ENCODE peak calls at places on chromosomes 7 and 10, in seven cellular contexts. M, K, P, V, S, Z and W are unnamed samples. For H3K4me1, the result is how much of the 10 kb centered on the place peaks cover.

GRCh38 chr10:21953585-21954057 is 49.9 kb downstream of the DNAJC1 start:
- DNase-seq in P (no peak), Z (peak), S (no peak), K (no peak), M (peak), V (no peak), W (no peak)

GRCh38 chr7:37669818-37670217 is 13.7 kb upstream of the GPR141 start:
- DNase-seq in V (no peak), M (no peak), P (no peak), K (no peak), Z (no peak), S (no peak), W (no peak)

GRCh38 chr7:3154881-3155494 is 111.3 kb upstream of the CARD11 start:
- DNase-seq in P (peak), V (no peak), M (peak), Z (peak), S (peak), K (no peak), W (peak)

GRCh38 chr7:4774804-4775280 is 581 bp upstream of the AP5Z1 start:
- DNase-seq in K (peak), P (no peak), V (no peak), S (no peak), Z (peak), M (peak), W (no peak)

GRCh38 chr7:50584793-50585399 is 19.7 kb upstream of the DDC start:
- DNase-seq in V (no peak), P (peak), S (no peak), M (no peak), K (peak), Z (no peak), W (no peak)

GRCh38 chr7:158803226-158803944 is 25.9 kb downstream of the ESYT2 start:
- DNase-seq in V (no peak), Z (no peak), K (no peak), S (no peak), M (no peak), P (no peak), W (no peak)

GRCh38 chr7:132516042-132516840 is 60.0 kb downstream of the PLXNA4 start:
- DNase-seq in K (no peak), P (no peak), S (no peak), M (no peak), Z (peak), V (no peak), W (no peak)

GRCh38 chr10:90846746-90847145 is 11.1 kb downstream of the HTR7 start:
- DNase-seq in M (no peak), S (no peak), Z (no peak), V (no peak), P (no peak), K (no peak), W (no peak)

GRCh38 chr7:140992422-140992821 is 22.3 kb downstream of the MRPS33 start:
- DNase-seq in Z (peak), S (no peak), M (no peak), V (no peak), P (no peak), K (no peak), W (no peak)

GRCh38 chr10:34731885-34732701 is 83.0 kb downstream of the PARD3 start:
- DNase-seq in P (no peak), Z (no peak), M (no peak), V (no peak), K (no peak), S (no peak), W (no peak)

GRCh38 chr7:119783799-119784198 is 489.2 kb upstream of the KCND2 start:
- DNase-seq in V (no peak), P (no peak), M (peak), S (no peak), K (no peak), Z (no peak), W (no peak)

GRCh38 chr10:97034301-97034700 is 151.5 kb downstream of the SLIT1 start:
- DNase-seq in Z (no peak), M (no peak), V (no peak), S (peak), K (no peak), P (no peak), W (no peak)

GRCh38 chr10:47260505-47261111 is 39.4 kb upstream of the GDF10 start:
- DNase-seq in K (peak), S (no peak), P (no peak), M (peak), Z (no peak), V (no peak), W (peak)

GRCh38 chr7:31114593-31115343 is 62.7 kb downstream of the ADCYAP1R1 start:
- DNase-seq in S (no peak), K (no peak), V (no peak), M (no peak), P (no peak), Z (no peak), W (no peak)

GRCh38 chr7:145624618-145625017 is 492.0 kb upstream of the CNTNAP2 start:
- DNase-seq in Z (no peak), P (no peak), M (no peak), S (no peak), K (no peak), V (no peak), W (no peak)

GRCh38 chr7:100051611-100052010 is 2.0 kb downstream of the ZSCAN21 start:
- DNase-seq in M (no peak), K (no peak), Z (peak), P (no peak), S (no peak), V (no peak), W (no peak)

GRCh38 chr7:33550363-33550762 is 355.0 kb upstream of the BMPER start:
- DNase-seq in P (no peak), V (no peak), K (no peak), S (no peak), M (no peak), Z (no peak), W (no peak)

GRCh38 chr10:126187399-126187798 is 200.9 kb downstream of the ADAM12 start:
- DNase-seq in P (no peak), V (no peak), M (no peak), K (no peak), S (no peak), Z (no peak), W (no peak)

GRCh38 chr10:33211123-33211878 is 123.2 kb downstream of the NRP1 start:
- DNase-seq in V (no peak), K (no peak), S (peak), P (no peak), Z (no peak), M (no peak), W (no peak)

GRCh38 chr7:68800316-68800715 is 798.0 kb upstream of the AUTS2 start:
- DNase-seq in K (no peak), M (no peak), V (no peak), P (no peak), S (no peak), Z (no peak), W (no peak)

GRCh38 chr7:18393465-18394118 is 102.0 kb upstream of the HDAC9 start:
- DNase-seq in Z (no peak), M (no peak), V (no peak), P (no peak), S (no peak), K (no peak), W (no peak)

GRCh38 chr10:112801004-112801403 is 149.0 kb upstream of the TCF7L2 start:
- DNase-seq in S (no peak), M (peak), P (no peak), K (no peak), Z (no peak), V (no peak), W (no peak)

GRCh38 chr10:121362026-121362425 is 236.2 kb downstream of the FGFR2 start:
- DNase-seq in Z (no peak), P (peak), K (peak), M (no peak), S (no peak), V (no peak), W (no peak)

GRCh38 chr10:99941942-99942835 is 67.6 kb downstream of the DNMBP start:
- DNase-seq in Z (no peak), M (no peak), S (no peak), P (no peak), V (no peak), K (no peak), W (no peak)

GRCh38 chr7:115004121-115004520 is 82.2 kb downstream of the MDFIC start:
- DNase-seq in M (no peak), K (no peak), S (no peak), P (no peak), V (no peak), Z (no peak), W (no peak)

GRCh38 chr10:126227762-126228134 is 160.5 kb downstream of the ADAM12 start:
- DNase-seq in S (no peak), K (no peak), Z (no peak), P (no peak), V (no peak), M (no peak), W (no peak)

GRCh38 chr7:2355079-2356008 is 717 bp downstream of the EIF3B start:
- DNase-seq in K (no peak), S (no peak), M (peak), Z (no peak), P (no peak), V (no peak), W (peak)

GRCh38 chr10:110215286-110215685 is 7.9 kb downstream of the MXI1 start:
- DNase-seq in V (no peak), P (no peak), Z (no peak), M (no peak), K (no peak), S (no peak), W (no peak)

GRCh38 chr10:34880817-34881216 is 65.7 kb upstream of the PARD3 start:
- DNase-seq in S (no peak), P (no peak), M (no peak), Z (no peak), V (no peak), K (no peak), W (no peak)

GRCh38 chr7:50092579-50093411 is at the start of gene ZPBP:
- DNase-seq in P (peak), Z (peak), S (no peak), V (no peak), M (peak), K (no peak), W (no peak)

GRCh38 chr10:100186253-100186780 is 488 bp upstream of the ERLIN1 start:
- DNase-seq in V (no peak), Z (no peak), P (peak), M (peak), K (no peak), S (peak), W (peak)

GRCh38 chr7:94434031-94434430 is 39.3 kb downstream of the COL1A2 start:
- DNase-seq in M (no peak), K (no peak), S (no peak), V (no peak), P (no peak), Z (no peak), W (no peak)

GRCh38 chr7:136194843-136195242 is 217.7 kb upstream of the MTPN start:
- DNase-seq in M (no peak), P (no peak), K (no peak), S (no peak), Z (no peak), V (no peak), W (no peak)
- TF ChIP-seq POLR2AphosphoS5 in M (no peak), P (no peak), K (no peak), S (no peak), Z (no peak), V (no peak), W (no peak)

DNA sequence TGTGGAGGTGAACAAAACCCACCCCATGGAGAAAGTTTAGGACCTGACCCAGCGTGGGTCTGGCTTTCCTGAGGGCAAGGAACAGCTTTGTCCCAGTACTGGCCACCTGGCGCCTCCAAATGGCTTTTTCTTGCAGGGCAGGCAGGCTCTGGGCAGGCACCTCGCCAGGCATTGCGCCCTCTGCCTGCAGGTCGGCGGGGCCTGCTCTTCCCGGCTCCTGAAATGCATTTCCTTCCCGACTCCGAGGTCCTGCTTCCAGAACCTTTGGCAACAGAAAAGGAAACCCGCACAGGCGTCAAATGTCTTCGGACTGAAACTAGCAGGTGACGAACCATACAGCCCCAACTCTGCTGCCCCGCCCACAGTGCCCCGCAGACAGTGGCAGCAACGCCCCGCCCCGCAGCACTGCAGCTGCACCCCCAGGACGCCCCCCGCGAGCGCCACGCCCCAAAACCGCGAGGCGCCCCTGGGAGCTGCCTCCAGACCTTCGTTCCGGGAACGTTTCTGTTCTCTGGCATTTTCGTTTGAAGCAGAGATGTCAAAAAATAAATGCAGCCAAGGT is 65.5 kb downstream of the C10orf143 start:
- DNase-seq in V (no peak), Z (no peak), M (peak), K (no peak), P (no peak), S (no peak), W (no peak)
- TF ChIP-seq CTCF in V (no peak), Z (peak), M (peak), K (no peak), P (no peak), S (no peak), W (no peak)

DNA sequence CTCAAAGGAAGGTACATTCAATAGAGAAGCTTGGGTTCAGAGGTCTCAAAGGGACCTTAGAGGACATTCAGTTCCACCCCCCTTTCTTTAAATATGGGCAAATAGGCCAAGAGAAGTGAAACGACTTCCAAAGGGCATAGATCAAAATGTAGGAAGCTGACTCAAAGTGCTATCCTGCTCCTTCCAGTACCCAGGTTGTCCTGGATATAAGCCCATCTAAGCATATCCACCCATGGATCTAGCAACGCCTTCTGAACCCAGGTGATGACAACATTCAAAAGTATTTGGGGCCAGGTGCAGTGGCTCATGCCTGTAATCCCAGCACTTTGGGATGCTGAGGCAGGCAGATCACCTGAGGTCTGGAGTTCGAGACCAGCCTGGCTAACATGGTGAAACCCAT is 5.3 kb downstream of the ATXN7L1 start:
- DNase-seq in Z (no peak), M (no peak), K (no peak), V (no peak), P (no peak), S (no peak), W (no peak)
- H3K4me1 ChIP-seq in Z (under half), M (under half), K (under half), V (under half), P (under half), S (under half), W (under half)

GRCh38 chr10:17023386-17024298 is 106.0 kb downstream of the CUBN start:
- DNase-seq in K (peak), M (peak), P (no peak), V (peak), S (peak), Z (peak), W (peak)

GRCh38 chr10:17022898-17023297 is 106.7 kb downstream of the CUBN start:
- DNase-seq in M (no peak), V (no peak), Z (no peak), P (no peak), S (no peak), K (no peak), W (no peak)

GRCh38 chr10:17024461-17024860 is 105.2 kb downstream of the CUBN start:
- DNase-seq in M (no peak), S (no peak), V (no peak), P (no peak), Z (no peak), K (no peak), W (no peak)

GRCh38 chr10:17026686-17027485 is 102.7 kb downstream of the CUBN start:
- DNase-seq in M (no peak), K (no peak), V (no peak), S (no peak), Z (no peak), P (no peak), W (no peak)

DNA sequence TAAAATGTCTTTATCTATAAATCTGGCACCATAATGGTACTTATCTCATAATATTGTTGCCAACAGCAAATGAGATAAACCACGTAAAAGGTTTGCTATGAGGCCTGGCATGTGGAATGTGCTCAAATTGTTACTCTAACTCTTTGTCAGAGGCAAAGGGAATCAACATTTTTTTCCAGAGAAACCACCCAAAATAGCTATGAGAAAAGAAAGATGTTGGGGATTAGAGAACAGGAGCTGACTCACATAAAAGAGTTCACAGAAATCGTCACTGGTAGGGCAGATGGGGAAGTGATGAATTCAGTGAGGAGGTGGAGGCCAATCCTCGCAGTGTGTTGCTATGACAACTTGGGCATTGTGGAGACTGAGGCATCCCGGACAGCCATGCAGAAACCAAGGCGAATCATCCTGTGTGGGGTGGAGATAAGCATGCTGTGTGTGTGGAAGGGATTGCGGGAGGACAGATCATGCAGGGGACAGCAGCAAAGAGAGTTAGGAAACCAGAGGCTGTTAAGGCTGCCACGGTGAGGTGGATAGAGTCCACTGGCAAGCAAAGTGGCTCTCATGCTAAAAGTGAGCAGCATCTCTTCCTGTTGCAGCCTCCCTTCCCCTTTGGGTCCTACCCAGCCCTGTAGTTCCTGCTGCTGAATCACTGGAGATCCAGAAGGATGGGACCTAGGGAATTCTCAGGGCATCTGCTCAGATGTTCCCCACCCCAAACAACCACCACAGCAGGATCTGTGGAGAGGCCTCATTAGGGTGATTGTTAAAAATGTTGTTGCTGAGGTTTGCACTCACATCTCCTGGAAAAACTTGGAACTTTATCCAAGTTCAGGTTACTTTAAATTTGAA is 103.9 kb downstream of the CUBN start:
- DNase-seq in S (peak), K (no peak), P (no peak), M (peak), Z (peak), V (peak), W (peak)
- TF ChIP-seq POLR2AphosphoS5 in S (no peak), K (no peak), P (no peak), M (no peak), Z (no peak), V (peak), W (no peak)

GRCh38 chr7:319267-319661 is 29.3 kb downstream of the FOXL3 start:
- DNase-seq in S (no peak), K (no peak), Z (no peak), P (no peak), M (no peak), V (no peak), W (no peak)

GRCh38 chr7:317643-318405 is 27.9 kb downstream of the FOXL3 start:
- DNase-seq in Z (no peak), M (no peak), P (no peak), S (no peak), V (no peak), K (no peak), W (no peak)

GRCh38 chr7:315516-316265 is 25.7 kb downstream of the FOXL3 start:
- DNase-seq in P (no peak), M (no peak), K (no peak), V (no peak), Z (no peak), S (no peak), W (no peak)

GRCh38 chr7:320297-320696 is 30.3 kb downstream of the FOXL3 start:
- DNase-seq in V (no peak), P (no peak), S (no peak), Z (no peak), M (no peak), K (no peak), W (peak)

DNA sequence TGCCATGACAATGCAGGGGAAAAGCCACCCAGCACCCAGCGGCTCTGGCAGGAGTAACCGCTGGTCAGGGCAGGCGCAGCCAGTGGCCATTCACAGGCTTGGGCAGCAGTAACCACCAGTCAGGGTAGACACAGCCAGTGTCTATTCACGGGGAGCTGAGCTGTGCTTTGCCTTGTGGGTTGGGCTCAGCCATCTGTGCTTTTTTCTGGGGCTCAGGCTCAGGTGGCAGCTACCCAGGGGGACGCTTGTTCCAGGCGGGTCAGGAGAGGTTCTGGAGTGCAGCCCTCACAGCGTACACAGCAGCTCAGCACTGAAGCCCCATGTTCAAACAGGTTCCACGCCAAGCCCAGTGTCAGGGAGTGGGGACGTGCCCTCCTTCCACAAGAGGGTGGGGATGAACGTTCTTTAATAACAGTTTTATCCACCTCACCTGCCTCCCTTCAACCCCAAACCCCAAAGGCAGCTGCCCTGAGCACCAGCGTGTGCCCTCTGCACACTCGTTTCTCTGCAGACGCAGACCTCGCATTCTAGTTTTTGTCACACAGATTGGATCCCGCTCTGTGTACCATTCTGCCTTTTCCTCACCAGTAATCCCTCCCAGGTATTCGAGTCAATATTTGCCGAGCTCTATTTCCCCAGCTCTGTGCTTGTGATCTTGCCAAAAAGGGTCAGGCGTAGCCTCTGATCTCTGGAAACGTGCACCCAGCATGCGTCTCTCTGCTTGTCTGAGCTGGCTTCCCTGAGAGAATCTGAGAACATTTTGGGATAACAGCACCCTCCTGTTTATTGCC is 28.7 kb downstream of the FOXL3 start:
- DNase-seq in S (no peak), Z (peak), K (no peak), M (no peak), P (no peak), V (no peak), W (peak)
- TF ChIP-seq CTCF in S (no peak), Z (no peak), K (no peak), M (no peak), P (no peak), V (no peak), W (no peak)